ENCODE peak calls at places on chromosomes 12 and 14, in four cellular contexts. One of them, this sample, is unnamed. For H3K4me1, the result is how much of the 10 kb centered on the place peaks cover.

GRCh38 chr14:36254020-36254614 is 66.3 kb downstream of the MBIP start:
- DNase-seq in testis: no peak
- DNase-seq in IMR-90: peak
- DNase-seq in adrenal gland: no peak
- DNase-seq in this sample: no peak

GRCh38 chr12:64051057-64051456 is 171.0 kb downstream of the KICS2 start:
- DNase-seq in testis: no peak
- DNase-seq in IMR-90: no peak
- DNase-seq in adrenal gland: no peak
- DNase-seq in this sample: no peak

GRCh38 chr12:113305281-113305856 is 29.5 kb downstream of the SLC8B1 start:
- DNase-seq in testis: no peak
- DNase-seq in IMR-90: no peak
- DNase-seq in adrenal gland: no peak
- DNase-seq in this sample: no peak

GRCh38 chr12:128467882-128468281 is 200.9 kb downstream of the TMEM132C start:
- DNase-seq in testis: no peak
- DNase-seq in IMR-90: no peak
- DNase-seq in adrenal gland: no peak
- DNase-seq in this sample: no peak

GRCh38 chr14:22973217-22974032 is 8.9 kb downstream of the AJUBA start:
- DNase-seq in testis: peak
- DNase-seq in IMR-90: peak
- DNase-seq in adrenal gland: peak
- DNase-seq in this sample: no peak

GRCh38 chr12:27905285-27906126 is 67.0 kb downstream of the PTHLH start:
- DNase-seq in testis: no peak
- DNase-seq in IMR-90: no peak
- DNase-seq in adrenal gland: no peak
- DNase-seq in this sample: no peak

GRCh38 chr12:65194949-65195348 is 25.6 kb downstream of the LEMD3 start:
- DNase-seq in testis: no peak
- DNase-seq in IMR-90: no peak
- DNase-seq in adrenal gland: no peak
- DNase-seq in this sample: no peak

GRCh38 chr14:70622111-70622712 is 19.5 kb upstream of the TTC9 start:
- DNase-seq in testis: peak
- DNase-seq in IMR-90: peak
- DNase-seq in adrenal gland: no peak
- DNase-seq in this sample: no peak

GRCh38 chr12:97203408-97203807 is 259.2 kb upstream of the RMST start:
- DNase-seq in testis: no peak
- DNase-seq in IMR-90: no peak
- DNase-seq in adrenal gland: no peak
- DNase-seq in this sample: no peak

DNA sequence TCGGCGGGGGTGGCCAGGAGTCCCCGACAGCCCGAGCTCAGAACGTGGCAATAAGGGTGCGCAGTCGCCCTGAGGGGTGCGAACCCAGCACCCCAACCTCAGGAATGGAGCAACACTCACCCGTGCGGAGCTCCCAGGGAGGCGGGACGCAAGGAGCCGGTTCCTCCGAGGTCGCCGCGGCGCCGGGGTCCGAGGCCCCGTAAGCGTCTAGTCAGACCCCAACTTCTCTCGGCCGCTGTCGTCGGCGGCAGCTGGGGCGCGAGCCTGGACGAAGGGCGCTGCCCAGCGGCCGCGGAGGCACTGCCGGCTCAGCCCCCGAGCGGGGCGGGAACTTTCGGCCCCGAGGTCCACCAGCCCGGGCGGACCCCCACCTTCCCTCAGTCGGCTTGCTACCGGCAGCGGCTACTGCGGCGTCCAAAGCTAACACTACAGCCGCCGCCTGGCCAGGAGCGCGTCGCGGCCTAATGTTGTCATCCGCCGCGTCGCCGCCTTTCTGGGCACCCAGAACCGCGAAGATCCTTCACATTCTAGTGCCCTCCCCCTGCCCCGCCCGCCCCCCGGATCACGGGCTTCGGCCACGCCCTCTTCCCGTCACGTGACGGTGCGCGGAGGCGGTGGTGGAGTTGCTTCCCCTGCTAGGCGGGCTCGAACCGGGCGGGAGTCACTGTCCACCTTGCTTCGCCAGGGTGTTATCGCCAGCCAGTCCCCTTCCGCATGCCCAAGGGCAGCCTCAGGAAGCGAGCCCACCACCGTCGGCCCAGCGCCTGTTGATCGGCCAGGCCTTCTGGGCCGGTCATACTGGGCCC is at the start of gene OSBPL8:
- DNase-seq in testis: peak
- DNase-seq in IMR-90: peak
- DNase-seq in adrenal gland: peak
- DNase-seq in this sample: peak
- TF ChIP-seq CTCF in testis: no peak
- TF ChIP-seq CTCF in IMR-90: peak
- TF ChIP-seq CTCF in adrenal gland: no peak
- TF ChIP-seq CTCF in this sample: peak

DNA sequence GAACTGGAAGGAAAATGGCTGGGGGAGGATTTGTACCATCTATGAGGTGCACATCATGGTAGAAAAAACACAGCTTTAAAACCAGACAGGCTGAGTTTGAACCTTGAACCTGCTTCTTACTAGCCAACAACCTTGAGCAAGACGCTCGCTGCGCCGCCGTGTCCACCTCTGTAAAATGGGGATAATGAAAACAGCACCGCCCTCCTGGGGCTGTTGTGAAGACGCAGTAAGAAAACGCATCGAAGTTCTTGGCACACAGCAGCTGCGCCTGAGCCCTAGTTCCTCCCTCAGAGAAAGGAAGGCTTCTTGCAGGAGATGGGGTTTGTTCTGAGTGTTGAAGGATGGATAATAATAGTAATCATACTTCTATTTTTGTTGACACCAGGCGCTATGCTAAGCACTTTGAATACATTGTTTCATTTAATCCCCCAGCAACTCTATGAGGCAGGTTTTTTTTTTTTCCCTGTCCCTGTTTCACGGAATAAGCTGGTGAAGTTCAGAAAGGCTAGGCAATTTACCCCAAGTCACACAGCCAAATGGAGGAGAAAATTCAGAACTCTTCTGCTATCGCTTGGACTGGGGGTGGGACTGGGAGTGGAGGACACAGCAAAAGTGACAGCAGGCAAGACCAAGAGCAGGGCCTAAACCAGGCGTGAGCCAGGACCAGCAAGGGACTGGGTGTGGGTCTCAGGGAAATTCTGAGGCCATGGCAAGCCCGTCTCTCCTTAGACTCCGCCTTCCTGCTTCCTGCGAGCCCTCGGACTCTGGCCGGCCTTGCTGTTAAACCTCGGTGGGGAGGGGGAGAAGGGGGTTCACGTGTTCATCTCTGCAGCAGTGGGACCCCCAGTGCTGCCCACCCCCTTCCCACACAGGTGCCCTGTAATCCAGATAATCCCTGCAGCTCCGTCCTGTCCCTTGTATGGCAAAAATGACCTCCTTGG is 97.5 kb downstream of the LRRC74A start:
- DNase-seq in testis: peak
- DNase-seq in IMR-90: no peak
- DNase-seq in adrenal gland: no peak
- DNase-seq in this sample: no peak
- H3K4me1 ChIP-seq in testis: half or more
- H3K4me1 ChIP-seq in IMR-90: under half
- H3K4me1 ChIP-seq in adrenal gland: half or more
- H3K4me1 ChIP-seq in this sample: under half

DNA sequence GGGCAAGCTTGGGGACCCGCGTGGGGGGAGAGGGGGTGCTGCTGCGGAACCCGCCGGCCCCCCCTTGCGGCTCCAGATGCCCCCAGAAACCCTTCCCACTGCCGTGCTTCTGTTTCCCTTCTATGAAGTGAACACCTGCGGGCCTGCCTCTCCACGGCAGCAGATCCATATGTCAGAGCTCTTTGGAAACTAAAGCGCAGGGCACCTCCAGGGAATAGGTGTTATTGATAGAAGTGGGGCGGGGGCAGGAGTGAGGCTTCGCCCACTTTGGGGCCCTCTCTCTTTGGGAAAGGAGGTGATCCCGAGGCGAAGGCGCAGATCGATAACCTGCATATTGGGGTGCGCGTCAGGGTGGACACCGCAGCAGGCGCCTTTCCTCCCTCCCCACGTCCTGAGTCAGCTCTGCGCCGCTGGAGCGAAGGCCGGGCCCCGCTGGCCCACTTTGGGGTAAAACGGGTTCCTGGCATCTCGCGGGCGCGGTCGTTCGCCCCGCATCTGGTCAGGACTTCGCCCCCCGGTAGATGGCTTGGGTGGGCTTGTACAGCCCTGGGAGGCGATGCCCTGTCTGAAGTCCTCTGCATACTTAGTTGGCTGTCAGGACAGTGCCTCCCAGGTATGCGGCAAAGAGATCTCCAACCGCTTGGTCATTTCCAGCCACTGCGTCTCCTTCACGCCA is 524 bp downstream of the KMT5A start:
- DNase-seq in testis: peak
- DNase-seq in IMR-90: no peak
- DNase-seq in adrenal gland: peak
- DNase-seq in this sample: no peak
- TF ChIP-seq POLR2A in testis: no peak
- TF ChIP-seq POLR2A in IMR-90: no peak
- TF ChIP-seq POLR2A in adrenal gland: no peak
- TF ChIP-seq POLR2A in this sample: no peak

GRCh38 chr14:90381011-90381790 is 15.6 kb upstream of the CALM1 start:
- DNase-seq in testis: peak
- DNase-seq in IMR-90: no peak
- DNase-seq in adrenal gland: no peak
- DNase-seq in this sample: peak
- TF ChIP-seq CTCF in testis: no peak
- TF ChIP-seq CTCF in IMR-90: no peak
- TF ChIP-seq CTCF in adrenal gland: no peak
- TF ChIP-seq CTCF in this sample: no peak

This sample was measured in uterus.